ENCODE peak calls at places on chromosomes 4 and X, in five cellular contexts. One of them, this sample, is unnamed.

GRCh38 chrX:82232679-82233078 is 1030.8 kb downstream of the SH3BGRL start:
- DNase-seq in mucosa of descending colon: no peak
- DNase-seq in stimulated activated CD4-positive, alpha-beta T cell treated with anti-CD3 and anti-CD28 coated beads, Interleukin-1b, Interleukin-23, amount 100 ng/mL, for 48 hours: no peak
- DNase-seq in CD4-positive, alpha-beta T cell: no peak
- DNase-seq in head of caudate nucleus: no peak
- DNase-seq in this sample: no peak

GRCh38 chrX:118528089-118528753 is 32.6 kb downstream of the DOCK11 start:
- DNase-seq in stimulated activated CD4-positive, alpha-beta T cell treated with anti-CD3 and anti-CD28 coated beads, Interleukin-1b, Interleukin-23, amount 100 ng/mL, for 48 hours: peak
- DNase-seq in mucosa of descending colon: peak
- DNase-seq in head of caudate nucleus: peak
- DNase-seq in CD4-positive, alpha-beta T cell: peak
- DNase-seq in this sample: no peak

GRCh38 chrX:103688949-103689348 is 2.5 kb upstream of the MORF4L2 start:
- DNase-seq in mucosa of descending colon: no peak
- DNase-seq in stimulated activated CD4-positive, alpha-beta T cell treated with anti-CD3 and anti-CD28 coated beads, Interleukin-1b, Interleukin-23, amount 100 ng/mL, for 48 hours: no peak
- DNase-seq in CD4-positive, alpha-beta T cell: no peak
- DNase-seq in head of caudate nucleus: no peak
- DNase-seq in this sample: no peak

GRCh38 chr4:124713213-124713592 is 671 bp upstream of the ANKRD50 start:
- DNase-seq in mucosa of descending colon: peak
- DNase-seq in CD4-positive, alpha-beta T cell: no peak
- DNase-seq in stimulated activated CD4-positive, alpha-beta T cell treated with anti-CD3 and anti-CD28 coated beads, Interleukin-1b, Interleukin-23, amount 100 ng/mL, for 48 hours: peak
- DNase-seq in head of caudate nucleus: peak
- DNase-seq in this sample: peak

GRCh38 chr4:112266823-112267222 is 18.9 kb downstream of the TIFA start:
- DNase-seq in CD4-positive, alpha-beta T cell: no peak
- DNase-seq in stimulated activated CD4-positive, alpha-beta T cell treated with anti-CD3 and anti-CD28 coated beads, Interleukin-1b, Interleukin-23, amount 100 ng/mL, for 48 hours: no peak
- DNase-seq in mucosa of descending colon: no peak
- DNase-seq in head of caudate nucleus: no peak
- DNase-seq in this sample: no peak

GRCh38 chr4:71540749-71541269 is 202.0 kb downstream of the SLC4A4 start:
- DNase-seq in CD4-positive, alpha-beta T cell: no peak
- DNase-seq in head of caudate nucleus: no peak
- DNase-seq in stimulated activated CD4-positive, alpha-beta T cell treated with anti-CD3 and anti-CD28 coated beads, Interleukin-1b, Interleukin-23, amount 100 ng/mL, for 48 hours: no peak
- DNase-seq in mucosa of descending colon: no peak
- DNase-seq in this sample: no peak

GRCh38 chr4:159768011-159768410 is 665.1 kb downstream of the RAPGEF2 start:
- DNase-seq in head of caudate nucleus: no peak
- DNase-seq in CD4-positive, alpha-beta T cell: no peak
- DNase-seq in stimulated activated CD4-positive, alpha-beta T cell treated with anti-CD3 and anti-CD28 coated beads, Interleukin-1b, Interleukin-23, amount 100 ng/mL, for 48 hours: no peak
- DNase-seq in mucosa of descending colon: no peak
- DNase-seq in this sample: no peak

GRCh38 chrX:151703487-151703886 is 8.2 kb downstream of the PRRG3 start:
- DNase-seq in mucosa of descending colon: no peak
- DNase-seq in head of caudate nucleus: no peak
- DNase-seq in CD4-positive, alpha-beta T cell: no peak
- DNase-seq in stimulated activated CD4-positive, alpha-beta T cell treated with anti-CD3 and anti-CD28 coated beads, Interleukin-1b, Interleukin-23, amount 100 ng/mL, for 48 hours: no peak
- DNase-seq in this sample: no peak

GRCh38 chr4:16827762-16828724 is 70.4 kb downstream of the LDB2 start:
- DNase-seq in mucosa of descending colon: no peak
- DNase-seq in head of caudate nucleus: no peak
- DNase-seq in stimulated activated CD4-positive, alpha-beta T cell treated with anti-CD3 and anti-CD28 coated beads, Interleukin-1b, Interleukin-23, amount 100 ng/mL, for 48 hours: no peak
- DNase-seq in CD4-positive, alpha-beta T cell: no peak
- DNase-seq in this sample: no peak

GRCh38 chr4:103032575-103032974 is 13.1 kb upstream of the SLC9B1 start:
- DNase-seq in mucosa of descending colon: no peak
- DNase-seq in CD4-positive, alpha-beta T cell: no peak
- DNase-seq in stimulated activated CD4-positive, alpha-beta T cell treated with anti-CD3 and anti-CD28 coated beads, Interleukin-1b, Interleukin-23, amount 100 ng/mL, for 48 hours: no peak
- DNase-seq in head of caudate nucleus: no peak
- DNase-seq in this sample: no peak

GRCh38 chr4:128793859-128794667 is 15.4 kb upstream of the JADE1 start:
- DNase-seq in CD4-positive, alpha-beta T cell: no peak
- DNase-seq in mucosa of descending colon: no peak
- DNase-seq in stimulated activated CD4-positive, alpha-beta T cell treated with anti-CD3 and anti-CD28 coated beads, Interleukin-1b, Interleukin-23, amount 100 ng/mL, for 48 hours: no peak
- DNase-seq in head of caudate nucleus: no peak
- DNase-seq in this sample: no peak

GRCh38 chr4:66357316-66357715 is 687.0 kb upstream of the EPHA5 start:
- DNase-seq in stimulated activated CD4-positive, alpha-beta T cell treated with anti-CD3 and anti-CD28 coated beads, Interleukin-1b, Interleukin-23, amount 100 ng/mL, for 48 hours: no peak
- DNase-seq in CD4-positive, alpha-beta T cell: no peak
- DNase-seq in head of caudate nucleus: no peak
- DNase-seq in mucosa of descending colon: no peak
- DNase-seq in this sample: no peak

GRCh38 chr4:6296026-6296425 is 26.4 kb downstream of the WFS1 start:
- DNase-seq in head of caudate nucleus: no peak
- DNase-seq in CD4-positive, alpha-beta T cell: no peak
- DNase-seq in stimulated activated CD4-positive, alpha-beta T cell treated with anti-CD3 and anti-CD28 coated beads, Interleukin-1b, Interleukin-23, amount 100 ng/mL, for 48 hours: no peak
- DNase-seq in mucosa of descending colon: no peak
- DNase-seq in this sample: no peak

GRCh38 chr4:56613101-56613862 is 67.8 kb downstream of the HOPX start:
- DNase-seq in mucosa of descending colon: no peak
- DNase-seq in CD4-positive, alpha-beta T cell: no peak
- DNase-seq in head of caudate nucleus: no peak
- DNase-seq in stimulated activated CD4-positive, alpha-beta T cell treated with anti-CD3 and anti-CD28 coated beads, Interleukin-1b, Interleukin-23, amount 100 ng/mL, for 48 hours: no peak
- DNase-seq in this sample: no peak

GRCh38 chrX:153933751-153934472 is 925 bp downstream of the NAA10 start:
- DNase-seq in stimulated activated CD4-positive, alpha-beta T cell treated with anti-CD3 and anti-CD28 coated beads, Interleukin-1b, Interleukin-23, amount 100 ng/mL, for 48 hours: no peak
- DNase-seq in head of caudate nucleus: no peak
- DNase-seq in mucosa of descending colon: no peak
- DNase-seq in CD4-positive, alpha-beta T cell: no peak
- DNase-seq in this sample: no peak

GRCh38 chr4:76943129-76943620 is 6.4 kb upstream of the SEPTIN11 start:
- DNase-seq in stimulated activated CD4-positive, alpha-beta T cell treated with anti-CD3 and anti-CD28 coated beads, Interleukin-1b, Interleukin-23, amount 100 ng/mL, for 48 hours: no peak
- DNase-seq in head of caudate nucleus: no peak
- DNase-seq in CD4-positive, alpha-beta T cell: no peak
- DNase-seq in mucosa of descending colon: no peak
- DNase-seq in this sample: no peak

GRCh38 chrX:111348363-111348927 is 63.5 kb downstream of the DCX start:
- DNase-seq in stimulated activated CD4-positive, alpha-beta T cell treated with anti-CD3 and anti-CD28 coated beads, Interleukin-1b, Interleukin-23, amount 100 ng/mL, for 48 hours: no peak
- DNase-seq in head of caudate nucleus: no peak
- DNase-seq in CD4-positive, alpha-beta T cell: no peak
- DNase-seq in mucosa of descending colon: no peak
- DNase-seq in this sample: no peak

GRCh38 chr4:100082852-100083251 is 107.4 kb downstream of the DDIT4L start:
- DNase-seq in stimulated activated CD4-positive, alpha-beta T cell treated with anti-CD3 and anti-CD28 coated beads, Interleukin-1b, Interleukin-23, amount 100 ng/mL, for 48 hours: no peak
- DNase-seq in mucosa of descending colon: no peak
- DNase-seq in CD4-positive, alpha-beta T cell: no peak
- DNase-seq in head of caudate nucleus: no peak
- DNase-seq in this sample: no peak

GRCh38 chrX:130916636-130917422 is 13.8 kb upstream of the ENOX2 start:
- DNase-seq in mucosa of descending colon: no peak
- DNase-seq in head of caudate nucleus: peak
- DNase-seq in CD4-positive, alpha-beta T cell: peak
- DNase-seq in stimulated activated CD4-positive, alpha-beta T cell treated with anti-CD3 and anti-CD28 coated beads, Interleukin-1b, Interleukin-23, amount 100 ng/mL, for 48 hours: peak
- DNase-seq in this sample: peak

GRCh38 chr4:178556796-178557195 is 1114.6 kb upstream of the AGA start:
- DNase-seq in stimulated activated CD4-positive, alpha-beta T cell treated with anti-CD3 and anti-CD28 coated beads, Interleukin-1b, Interleukin-23, amount 100 ng/mL, for 48 hours: no peak
- DNase-seq in head of caudate nucleus: no peak
- DNase-seq in CD4-positive, alpha-beta T cell: no peak
- DNase-seq in mucosa of descending colon: no peak
- DNase-seq in this sample: no peak

GRCh38 chrX:19906293-19906692 is 18.9 kb upstream of the SH3KBP1 start:
- DNase-seq in CD4-positive, alpha-beta T cell: no peak
- DNase-seq in mucosa of descending colon: no peak
- DNase-seq in head of caudate nucleus: no peak
- DNase-seq in stimulated activated CD4-positive, alpha-beta T cell treated with anti-CD3 and anti-CD28 coated beads, Interleukin-1b, Interleukin-23, amount 100 ng/mL, for 48 hours: no peak
- DNase-seq in this sample: no peak

GRCh38 chr4:181475781-181476180 is 767.4 kb upstream of the TENM3 start:
- DNase-seq in mucosa of descending colon: no peak
- DNase-seq in stimulated activated CD4-positive, alpha-beta T cell treated with anti-CD3 and anti-CD28 coated beads, Interleukin-1b, Interleukin-23, amount 100 ng/mL, for 48 hours: no peak
- DNase-seq in CD4-positive, alpha-beta T cell: no peak
- DNase-seq in head of caudate nucleus: peak
- DNase-seq in this sample: no peak

GRCh38 chr4:30856795-30857564 is 136.8 kb downstream of the PCDH7 start:
- DNase-seq in CD4-positive, alpha-beta T cell: no peak
- DNase-seq in mucosa of descending colon: no peak
- DNase-seq in stimulated activated CD4-positive, alpha-beta T cell treated with anti-CD3 and anti-CD28 coated beads, Interleukin-1b, Interleukin-23, amount 100 ng/mL, for 48 hours: no peak
- DNase-seq in head of caudate nucleus: no peak
- DNase-seq in this sample: no peak

GRCh38 chrX:110170029-110170428 is 147.9 kb downstream of the AMMECR1 start:
- DNase-seq in stimulated activated CD4-positive, alpha-beta T cell treated with anti-CD3 and anti-CD28 coated beads, Interleukin-1b, Interleukin-23, amount 100 ng/mL, for 48 hours: no peak
- DNase-seq in mucosa of descending colon: no peak
- DNase-seq in head of caudate nucleus: no peak
- DNase-seq in CD4-positive, alpha-beta T cell: no peak
- DNase-seq in this sample: no peak

GRCh38 chr4:142474398-142475087 is 371.6 kb downstream of the INPP4B start:
- DNase-seq in mucosa of descending colon: no peak
- DNase-seq in head of caudate nucleus: no peak
- DNase-seq in stimulated activated CD4-positive, alpha-beta T cell treated with anti-CD3 and anti-CD28 coated beads, Interleukin-1b, Interleukin-23, amount 100 ng/mL, for 48 hours: no peak
- DNase-seq in CD4-positive, alpha-beta T cell: no peak
- DNase-seq in this sample: no peak

GRCh38 chrX:130079824-130080406 is 30.4 kb downstream of the ELF4 start:
- DNase-seq in stimulated activated CD4-positive, alpha-beta T cell treated with anti-CD3 and anti-CD28 coated beads, Interleukin-1b, Interleukin-23, amount 100 ng/mL, for 48 hours: peak
- DNase-seq in head of caudate nucleus: peak
- DNase-seq in CD4-positive, alpha-beta T cell: peak
- DNase-seq in mucosa of descending colon: peak
- DNase-seq in this sample: peak

GRCh38 chr4:134708616-134709015 is 507.0 kb upstream of the PABPC4L start:
- DNase-seq in CD4-positive, alpha-beta T cell: no peak
- DNase-seq in stimulated activated CD4-positive, alpha-beta T cell treated with anti-CD3 and anti-CD28 coated beads, Interleukin-1b, Interleukin-23, amount 100 ng/mL, for 48 hours: no peak
- DNase-seq in mucosa of descending colon: no peak
- DNase-seq in head of caudate nucleus: no peak
- DNase-seq in this sample: no peak

GRCh38 chr4:14726441-14727405 is 275.6 kb upstream of the CPEB2 start:
- DNase-seq in stimulated activated CD4-positive, alpha-beta T cell treated with anti-CD3 and anti-CD28 coated beads, Interleukin-1b, Interleukin-23, amount 100 ng/mL, for 48 hours: no peak
- DNase-seq in mucosa of descending colon: no peak
- DNase-seq in head of caudate nucleus: no peak
- DNase-seq in CD4-positive, alpha-beta T cell: no peak
- DNase-seq in this sample: no peak

GRCh38 chr4:26753642-26754041 is 107.0 kb upstream of the STIM2 start:
- DNase-seq in CD4-positive, alpha-beta T cell: no peak
- DNase-seq in stimulated activated CD4-positive, alpha-beta T cell treated with anti-CD3 and anti-CD28 coated beads, Interleukin-1b, Interleukin-23, amount 100 ng/mL, for 48 hours: no peak
- DNase-seq in head of caudate nucleus: no peak
- DNase-seq in mucosa of descending colon: no peak
- DNase-seq in this sample: no peak

GRCh38 chrX:51747671-51748070 is 4.4 kb downstream of the GSPT2 start:
- DNase-seq in CD4-positive, alpha-beta T cell: no peak
- DNase-seq in mucosa of descending colon: no peak
- DNase-seq in stimulated activated CD4-positive, alpha-beta T cell treated with anti-CD3 and anti-CD28 coated beads, Interleukin-1b, Interleukin-23, amount 100 ng/mL, for 48 hours: no peak
- DNase-seq in head of caudate nucleus: no peak
- DNase-seq in this sample: no peak

GRCh38 chr4:183101956-183102480 is 3.0 kb downstream of the WWC2 start:
- DNase-seq in head of caudate nucleus: no peak
- DNase-seq in mucosa of descending colon: no peak
- DNase-seq in stimulated activated CD4-positive, alpha-beta T cell treated with anti-CD3 and anti-CD28 coated beads, Interleukin-1b, Interleukin-23, amount 100 ng/mL, for 48 hours: no peak
- DNase-seq in CD4-positive, alpha-beta T cell: no peak
- DNase-seq in this sample: no peak

GRCh38 chrX:30301977-30302376 is 7.2 kb downstream of the NR0B1 start:
- DNase-seq in CD4-positive, alpha-beta T cell: no peak
- DNase-seq in head of caudate nucleus: no peak
- DNase-seq in stimulated activated CD4-positive, alpha-beta T cell treated with anti-CD3 and anti-CD28 coated beads, Interleukin-1b, Interleukin-23, amount 100 ng/mL, for 48 hours: no peak
- DNase-seq in mucosa of descending colon: no peak
- DNase-seq in this sample: no peak

GRCh38 chrX:15319075-15319474 is 3.6 kb upstream of the ASB11 start:
- DNase-seq in head of caudate nucleus: no peak
- DNase-seq in mucosa of descending colon: no peak
- DNase-seq in stimulated activated CD4-positive, alpha-beta T cell treated with anti-CD3 and anti-CD28 coated beads, Interleukin-1b, Interleukin-23, amount 100 ng/mL, for 48 hours: no peak
- DNase-seq in CD4-positive, alpha-beta T cell: no peak
- DNase-seq in this sample: no peak

GRCh38 chr4:8510611-8511285 is 69.4 kb upstream of the GPR78 start:
- DNase-seq in stimulated activated CD4-positive, alpha-beta T cell treated with anti-CD3 and anti-CD28 coated beads, Interleukin-1b, Interleukin-23, amount 100 ng/mL, for 48 hours: no peak
- DNase-seq in CD4-positive, alpha-beta T cell: no peak
- DNase-seq in head of caudate nucleus: no peak
- DNase-seq in mucosa of descending colon: no peak
- DNase-seq in this sample: no peak

GRCh38 chr4:160352637-160353036 is 1249.8 kb downstream of the RAPGEF2 start:
- DNase-seq in mucosa of descending colon: no peak
- DNase-seq in CD4-positive, alpha-beta T cell: no peak
- DNase-seq in stimulated activated CD4-positive, alpha-beta T cell treated with anti-CD3 and anti-CD28 coated beads, Interleukin-1b, Interleukin-23, amount 100 ng/mL, for 48 hours: no peak
- DNase-seq in head of caudate nucleus: no peak
- DNase-seq in this sample: no peak

GRCh38 chrX:65034641-65035450 is 58.6 kb upstream of the ZC4H2 start:
- DNase-seq in mucosa of descending colon: peak
- DNase-seq in stimulated activated CD4-positive, alpha-beta T cell treated with anti-CD3 and anti-CD28 coated beads, Interleukin-1b, Interleukin-23, amount 100 ng/mL, for 48 hours: peak
- DNase-seq in CD4-positive, alpha-beta T cell: peak
- DNase-seq in head of caudate nucleus: peak
- DNase-seq in this sample: peak

GRCh38 chr4:101292901-101293300 is 54.4 kb downstream of the PPP3CA start:
- DNase-seq in head of caudate nucleus: no peak
- DNase-seq in CD4-positive, alpha-beta T cell: no peak
- DNase-seq in mucosa of descending colon: no peak
- DNase-seq in stimulated activated CD4-positive, alpha-beta T cell treated with anti-CD3 and anti-CD28 coated beads, Interleukin-1b, Interleukin-23, amount 100 ng/mL, for 48 hours: no peak
- DNase-seq in this sample: no peak

This sample was measured in left colon.